ENCODE peak calls at places on chromosomes 16 and 17, in five cellular contexts. K is H1, V is GM12892, T is K562, L is HepG2. W is an unnamed sample.

GRCh38 chr16:28210979-28211505 is 723 bp downstream of the XPO6 start:
- DNase-seq in K (no peak), V (peak), T (peak), L (peak), W (peak)

GRCh38 chr16:85004587-85005205 is 6.6 kb downstream of the ZDHHC7 start:
- DNase-seq in K (no peak), V (no peak), T (no peak), L (no peak), W (no peak)

GRCh38 chr17:50114849-50115357 is 15.1 kb downstream of the SAMD14 start:
- DNase-seq in K (no peak), V (no peak), T (peak), L (peak), W (no peak)

GRCh38 chr16:80614908-80615696 is 74.3 kb downstream of the DYNLRB2 start:
- DNase-seq in K (no peak), V (no peak), T (no peak), L (no peak), W (no peak)

GRCh38 chr16:29821663-29822115 is 1.4 kb downstream of the MVP start:
- DNase-seq in K (no peak), V (no peak), T (no peak), L (no peak), W (no peak)

GRCh38 chr17:19407601-19408380 is 3.2 kb upstream of the RNF112 start:
- DNase-seq in K (no peak), V (no peak), T (no peak), L (no peak), W (no peak)

GRCh38 chr16:74216319-74216718 is 80.3 kb upstream of the PSMD7 start:
- DNase-seq in K (no peak), V (no peak), T (no peak), L (no peak), W (no peak)

GRCh38 chr17:44492706-44493272 is 10.4 kb downstream of the GPATCH8 start:
- DNase-seq in K (no peak), V (no peak), T (no peak), L (no peak), W (no peak)

GRCh38 chr17:77319211-77320031 is 178.7 kb downstream of the SEC14L1 start:
- DNase-seq in K (no peak), V (peak), T (peak), L (no peak), W (no peak)

GRCh38 chr17:74305865-74306654 is 20.0 kb upstream of the KIF19 start:
- DNase-seq in K (no peak), V (no peak), T (no peak), L (no peak), W (no peak)

GRCh38 chr16:50238868-50239301 is 27.5 kb upstream of the ADCY7 start:
- DNase-seq in K (no peak), V (no peak), T (no peak), L (no peak), W (no peak)

GRCh38 chr17:49764559-49765180 is 739 bp upstream of the FAM117A start:
- DNase-seq in K (no peak), V (no peak), T (no peak), L (no peak), W (no peak)

GRCh38 chr16:48158296-48158695 is 2.5 kb upstream of the ABCC12 start:
- DNase-seq in K (no peak), V (no peak), T (peak), L (peak), W (no peak)

GRCh38 chr16:53094013-53094630 is 39.3 kb downstream of the CHD9 start:
- DNase-seq in K (no peak), V (no peak), T (peak), L (no peak), W (no peak)

GRCh38 chr17:70795620-70796019 is 626.3 kb downstream of the KCNJ2 start:
- DNase-seq in K (no peak), V (no peak), T (no peak), L (no peak), W (no peak)

GRCh38 chr17:60170835-60171752 is 21.3 kb downstream of the CA4 start:
- DNase-seq in K (no peak), V (no peak), T (no peak), L (no peak), W (no peak)

GRCh38 chr17:61784510-61784909 is 78.8 kb downstream of the BRIP1 start:
- DNase-seq in K (no peak), V (no peak), T (no peak), L (no peak), W (no peak)

GRCh38 chr17:49061524-49061943 is 64.3 kb downstream of the IGF2BP1 start:
- DNase-seq in K (no peak), V (no peak), T (no peak), L (no peak), W (no peak)

GRCh38 chr16:74034862-74035261 is 261.8 kb upstream of the PSMD7 start:
- DNase-seq in K (no peak), V (no peak), T (peak), L (peak), W (no peak)

GRCh38 chr16:8634991-8635736 is 13.7 kb downstream of the METTL22 start:
- DNase-seq in K (peak), V (no peak), T (peak), L (peak), W (no peak)

GRCh38 chr17:1693339-1693738 is 8.7 kb upstream of the PRPF8 start:
- DNase-seq in K (no peak), V (no peak), T (no peak), L (no peak), W (no peak)

GRCh38 chr16:82368041-82368440 is 198.0 kb upstream of the MPHOSPH6 start:
- DNase-seq in K (no peak), V (peak), T (peak), L (peak), W (peak)

GRCh38 chr16:85334718-85335583 is 222.7 kb upstream of the CIBAR2 start:
- DNase-seq in K (no peak), V (no peak), T (peak), L (peak), W (no peak)

GRCh38 chr16:11801481-11802021 is 4.5 kb upstream of the ZC3H7A start:
- DNase-seq in K (no peak), V (no peak), T (peak), L (no peak), W (no peak)

GRCh38 chr17:44591223-44591622 is 33.9 kb downstream of the FZD2 start:
- DNase-seq in K (no peak), V (no peak), T (no peak), L (no peak), W (no peak)

GRCh38 chr17:5899496-5900195 is 170.5 kb upstream of the WSCD1 start:
- DNase-seq in K (no peak), V (no peak), T (no peak), L (no peak), W (no peak)

GRCh38 chr17:50613007-50613406 is 21.7 kb upstream of the ABCC3 start:
- DNase-seq in K (no peak), V (no peak), T (no peak), L (no peak), W (no peak)

GRCh38 chr16:78045865-78046581 is 23.7 kb downstream of the CLEC3A start:
- DNase-seq in K (peak), V (peak), T (peak), L (peak), W (peak)

GRCh38 chr16:23847938-23848337 is 12.2 kb downstream of the PRKCB start:
- DNase-seq in K (no peak), V (no peak), T (peak), L (no peak), W (no peak)

GRCh38 chr17:73976676-73977521 is 226.6 kb upstream of the RPL38 start:
- DNase-seq in K (no peak), V (no peak), T (peak), L (no peak), W (no peak)

GRCh38 chr16:79601092-79601977 is 798 bp upstream of the MAF start:
- DNase-seq in K (no peak), V (no peak), T (no peak), L (peak), W (peak)

GRCh38 chr16:82699711-82700495 is 73.1 kb downstream of the CDH13 start:
- DNase-seq in K (no peak), V (no peak), T (no peak), L (no peak), W (no peak)

GRCh38 chr17:59357929-59358328 is 26.5 kb downstream of the YPEL2 start:
- DNase-seq in K (no peak), V (no peak), T (no peak), L (no peak), W (no peak)

GRCh38 chr17:50625032-50625871 is 9.4 kb upstream of the ABCC3 start:
- DNase-seq in K (no peak), V (no peak), T (no peak), L (no peak), W (no peak)

GRCh38 chr17:81043725-81044427 is 8.9 kb downstream of the BAIAP2 start:
- DNase-seq in K (peak), V (no peak), T (no peak), L (peak), W (no peak)
- TF ChIP-seq POLR2AphosphoS5 in K (no peak), V (no peak), T (no peak), L (peak), W (no peak)

GRCh38 chr16:2216330-2216729 is 1.7 kb upstream of the PGP start:
- DNase-seq in K (no peak), V (no peak), T (no peak), L (no peak), W (no peak)

GRCh38 chr16:2211923-2212347 is 1.3 kb upstream of the BRICD5 start:
- DNase-seq in K (no peak), V (no peak), T (peak), L (no peak), W (no peak)

GRCh38 chr16:2214721-2214970 is at the start of gene PGP:
- DNase-seq in K (no peak), V (no peak), T (no peak), L (no peak), W (no peak)

GRCh38 chr16:2212362-2213324 is 2.0 kb upstream of the BRICD5 start:
- DNase-seq in K (no peak), V (no peak), T (peak), L (no peak), W (no peak)

GRCh38 chr16:2213817-2214720 is 571 bp downstream of the PGP start:
- DNase-seq in K (no peak), V (no peak), T (peak), L (no peak), W (no peak)
- TF ChIP-seq POLR2A in K (no peak), V (no peak), T (no peak), L (no peak), W (no peak)

GRCh38 chr17:83103938-83104311 is 24.5 kb downstream of the METRNL start:
- DNase-seq in K (no peak), V (no peak), T (no peak), L (no peak), W (no peak)

GRCh38 chr17:83104577-83105505 is 25.4 kb downstream of the METRNL start:
- DNase-seq in K (no peak), V (no peak), T (no peak), L (no peak), W (no peak)

GRCh38 chr17:83106913-83107655 is 27.7 kb downstream of the METRNL start:
- DNase-seq in K (no peak), V (no peak), T (no peak), L (no peak), W (no peak)

GRCh38 chr17:83106036-83106577 is 26.7 kb downstream of the METRNL start:
- DNase-seq in K (no peak), V (no peak), T (no peak), L (no peak), W (no peak)

DNA sequence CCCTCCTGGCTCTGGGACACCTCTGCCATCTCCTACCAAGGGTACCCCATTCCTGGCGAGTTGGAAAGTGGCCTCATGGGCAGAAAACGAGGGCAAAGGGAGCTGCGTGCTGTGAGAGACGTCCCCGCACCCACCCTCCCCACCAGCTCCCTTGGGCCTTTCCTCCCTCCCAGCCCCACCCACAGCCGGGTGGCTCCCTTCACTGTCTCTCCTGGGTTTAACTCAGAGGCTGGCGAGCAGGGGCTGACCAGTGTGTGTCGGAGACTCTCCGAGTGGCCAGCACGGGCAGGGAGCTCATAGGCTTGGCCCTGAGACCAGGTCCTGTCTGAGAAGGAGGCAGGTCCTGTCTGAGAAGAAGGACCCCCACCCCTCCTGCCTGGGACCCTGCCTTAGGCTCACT is 26.1 kb downstream of the METRNL start:
- DNase-seq in K (no peak), V (no peak), T (no peak), L (no peak), W (no peak)
- TF ChIP-seq TAF1 in K (no peak), V (no peak), T (no peak), L (no peak), W (no peak)

GRCh38 chr17:39661044-39661406 is 4.1 kb upstream of the TCAP start:
- DNase-seq in K (no peak), V (no peak), T (no peak), L (no peak), W (no peak)
- TF ChIP-seq POLR2AphosphoS5 in K (no peak), V (no peak), T (no peak), L (no peak), W (no peak)

GRCh38 chr16:67807148-67807682 is 526 bp downstream of the TSNAXIP1 start:
- DNase-seq in K (no peak), V (no peak), T (no peak), L (no peak), W (no peak)
- TF ChIP-seq POLR2A in K (no peak), V (no peak), T (no peak), L (no peak), W (no peak)

GRCh38 chr17:57008958-57009357 is 31.0 kb downstream of the SCPEP1 start:
- DNase-seq in K (no peak), V (no peak), T (no peak), L (no peak), W (no peak)

GRCh38 chr17:57010495-57010894 is 32.6 kb downstream of the SCPEP1 start:
- DNase-seq in K (no peak), V (no peak), T (no peak), L (no peak), W (no peak)

GRCh38 chr17:57016066-57016763 is 38.3 kb downstream of the SCPEP1 start:
- DNase-seq in K (peak), V (no peak), T (no peak), L (no peak), W (no peak)

GRCh38 chr17:57009737-57010445 is 32.0 kb downstream of the SCPEP1 start:
- DNase-seq in K (peak), V (no peak), T (peak), L (peak), W (peak)

DNA sequence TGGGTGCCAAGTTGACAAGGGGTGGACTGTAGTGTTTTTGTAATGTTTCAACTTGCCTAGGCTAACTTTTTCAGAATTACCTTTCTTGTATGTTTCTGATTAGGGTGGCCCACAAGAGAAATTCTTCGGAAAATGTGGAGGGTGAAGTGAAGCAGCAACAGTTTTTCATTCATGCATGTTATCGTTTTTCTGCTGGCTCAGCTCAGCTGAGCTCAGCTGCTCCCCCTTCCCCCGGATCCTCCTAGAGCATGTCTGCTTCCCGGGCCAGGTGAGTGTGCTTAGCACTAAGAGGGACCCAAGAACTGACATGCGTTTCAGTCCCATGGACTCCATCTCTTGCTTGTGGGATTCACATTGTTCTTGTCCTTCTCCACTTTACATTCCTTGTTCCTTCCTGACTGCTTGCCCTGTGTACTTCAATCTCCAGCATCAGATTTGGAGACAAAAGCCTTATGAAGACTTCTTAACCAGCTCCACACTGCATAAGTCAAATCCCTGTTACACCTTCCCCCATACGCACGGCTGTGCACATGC is 33.6 kb downstream of the SCPEP1 start:
- DNase-seq in K (no peak), V (no peak), T (no peak), L (no peak), W (no peak)
- TF ChIP-seq TAF1 in K (no peak), V (no peak), T (no peak), L (no peak), W (no peak)

GRCh38 chr16:22352119-22352518 is 22.3 kb downstream of the CDR2 start:
- DNase-seq in K (no peak), V (no peak), T (no peak), L (no peak), W (no peak)

GRCh38 chr16:22342082-22342481 is 32.3 kb downstream of the CDR2 start:
- DNase-seq in K (no peak), V (no peak), T (no peak), L (no peak), W (no peak)

GRCh38 chr16:22348296-22348695 is 26.1 kb downstream of the CDR2 start:
- DNase-seq in K (no peak), V (no peak), T (no peak), L (no peak), W (no peak)

GRCh38 chr16:22346463-22346862 is 28.0 kb downstream of the CDR2 start:
- DNase-seq in K (no peak), V (no peak), T (no peak), L (no peak), W (no peak)

DNA sequence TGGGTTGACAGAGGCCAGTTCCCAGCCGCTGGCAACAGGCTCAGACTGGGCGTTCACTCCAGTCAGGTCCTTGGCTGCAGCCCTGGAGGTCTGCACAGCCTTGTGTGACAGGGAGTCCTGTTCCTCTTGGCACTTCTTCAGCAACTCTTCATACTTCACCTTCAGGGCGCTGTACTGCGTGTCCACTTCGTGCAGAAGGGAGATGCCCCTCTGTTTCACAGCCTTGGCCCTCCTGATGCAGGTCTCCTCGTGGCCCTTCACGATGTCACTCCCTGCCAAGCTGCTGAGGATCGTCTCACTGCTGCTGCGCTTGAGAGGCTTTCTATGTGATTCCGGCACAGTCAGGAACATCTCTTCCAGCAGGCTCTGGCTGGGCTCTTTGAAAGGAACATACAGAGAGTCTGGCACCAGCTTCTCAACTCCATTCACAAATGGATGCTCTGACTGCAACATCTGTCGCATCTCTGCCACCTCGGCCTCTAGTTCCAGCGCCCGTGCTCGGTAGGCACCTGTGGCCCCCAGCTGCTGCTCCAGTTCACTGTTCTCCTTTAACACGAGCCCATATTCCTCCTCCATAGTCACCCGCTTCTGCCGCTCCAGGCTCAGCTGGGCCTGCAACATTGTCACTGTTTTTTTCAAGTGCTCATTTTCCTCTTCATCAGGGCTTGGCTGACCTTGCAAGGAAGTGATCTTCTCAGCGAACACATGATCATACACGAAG is 27.2 kb downstream of the CDR2 start:
- DNase-seq in K (no peak), V (no peak), T (no peak), L (no peak), W (no peak)
- TF ChIP-seq POLR2AphosphoS5 in K (no peak), V (no peak), T (no peak), L (no peak), W (no peak)

DNA sequence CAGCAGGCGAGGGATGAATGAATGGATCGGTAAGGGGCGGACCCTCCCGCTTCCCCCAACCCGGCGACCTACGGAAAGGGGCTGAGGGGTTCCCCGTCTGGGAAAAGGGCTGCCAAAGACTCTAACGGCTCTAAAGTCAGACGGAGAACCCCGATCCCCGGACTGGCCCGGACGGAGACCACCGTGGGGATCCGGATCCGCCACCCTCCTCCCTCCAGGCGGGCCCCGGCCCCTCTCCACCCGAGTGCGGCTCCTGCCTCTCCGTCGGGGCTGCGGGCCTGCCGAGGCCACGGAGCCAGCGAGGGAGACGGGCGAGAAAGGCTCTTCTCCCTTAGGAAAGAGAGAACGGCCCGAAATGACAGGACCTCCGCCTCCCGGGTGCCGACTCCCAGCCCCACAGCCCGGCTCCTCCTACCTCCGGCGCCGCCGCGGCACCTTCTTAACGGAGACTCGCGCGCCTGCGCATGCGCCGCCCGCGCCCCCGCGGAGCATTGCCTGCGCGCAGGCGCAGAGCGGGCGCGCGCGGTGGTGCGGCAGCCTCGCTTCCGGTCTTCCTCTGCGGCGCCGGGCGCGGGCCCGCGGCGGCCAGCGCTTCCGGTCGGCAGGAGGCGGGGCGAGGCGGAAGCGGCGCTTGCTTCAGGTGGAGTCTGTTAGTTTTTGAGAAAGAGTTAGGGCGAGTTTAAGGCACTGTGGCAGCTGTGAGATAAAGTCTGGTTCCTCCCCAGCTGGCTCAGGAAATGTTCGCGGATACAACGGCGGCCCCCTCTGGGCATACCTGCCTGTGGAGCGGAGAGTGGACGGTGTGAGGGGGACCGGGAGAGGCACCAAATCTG is at the start of gene SLX4:
- DNase-seq in K (peak), V (peak), T (peak), L (peak), W (peak)
- TF ChIP-seq POLR2A in K (no peak), V (peak), T (peak), L (peak), W (peak)

GRCh38 chr16:66324785-66325184 is 41.7 kb upstream of the CDH5 start:
- DNase-seq in K (peak), V (no peak), T (peak), L (peak), W (no peak)
- TF ChIP-seq TAF1 in K (no peak), V (no peak), T (no peak), L (no peak), W (no peak)

W was measured in GM12891.